ENCODE peak calls at places on chromosomes 3 and 15, in nine cellular contexts. One of them, this sample, is unnamed.

GRCh38 chr3:116242825-116243224 is 202.5 kb downstream of the LSAMP start:
- DNase-seq in transverse colon: no peak
- DNase-seq in lung: no peak
- DNase-seq in right cardiac atrium: no peak
- DNase-seq in left lung: no peak
- DNase-seq in fibroblast of lung: no peak
- DNase-seq in mesenchymal stem cell: no peak
- DNase-seq in ovary: no peak
- DNase-seq in heart right ventricle: no peak
- DNase-seq in this sample: no peak

GRCh38 chr3:50241163-50241562 is 5.2 kb downstream of the GNAI2 start:
- DNase-seq in mesenchymal stem cell: no peak
- DNase-seq in transverse colon: no peak
- DNase-seq in right cardiac atrium: no peak
- DNase-seq in fibroblast of lung: no peak
- DNase-seq in ovary: no peak
- DNase-seq in lung: no peak
- DNase-seq in heart right ventricle: no peak
- DNase-seq in left lung: no peak
- DNase-seq in this sample: no peak

GRCh38 chr15:36117394-36117793 is 462.0 kb upstream of the CDIN1 start:
- DNase-seq in heart right ventricle: no peak
- DNase-seq in left lung: no peak
- DNase-seq in transverse colon: no peak
- DNase-seq in mesenchymal stem cell: no peak
- DNase-seq in lung: no peak
- DNase-seq in ovary: no peak
- DNase-seq in right cardiac atrium: no peak
- DNase-seq in fibroblast of lung: no peak
- DNase-seq in this sample: no peak

GRCh38 chr15:38474155-38474757 is 20.3 kb downstream of the FAM98B start:
- DNase-seq in right cardiac atrium: no peak
- DNase-seq in transverse colon: no peak
- DNase-seq in left lung: no peak
- DNase-seq in lung: no peak
- DNase-seq in ovary: no peak
- DNase-seq in mesenchymal stem cell: peak; percentile 70
- DNase-seq in heart right ventricle: peak; percentile 11
- DNase-seq in fibroblast of lung: peak; percentile 59
- DNase-seq in this sample: no peak

GRCh38 chr15:32028921-32029320 is 1.4 kb upstream of the CHRNA7 start:
- DNase-seq in mesenchymal stem cell: no peak
- DNase-seq in left lung: no peak
- DNase-seq in ovary: no peak
- DNase-seq in transverse colon: no peak
- DNase-seq in right cardiac atrium: no peak
- DNase-seq in lung: no peak
- DNase-seq in fibroblast of lung: no peak
- DNase-seq in heart right ventricle: no peak
- DNase-seq in this sample: no peak

GRCh38 chr3:156174229-156174847 is 54.0 kb downstream of the KCNAB1 start:
- DNase-seq in transverse colon: no peak
- DNase-seq in heart right ventricle: no peak
- DNase-seq in right cardiac atrium: no peak
- DNase-seq in lung: no peak
- DNase-seq in left lung: no peak
- DNase-seq in ovary: no peak
- DNase-seq in mesenchymal stem cell: no peak
- DNase-seq in fibroblast of lung: peak; percentile 36
- DNase-seq in this sample: no peak

GRCh38 chr3:186255703-186256331 is 106.2 kb downstream of the DGKG start:
- DNase-seq in lung: peak; percentile 46
- DNase-seq in ovary: no peak
- DNase-seq in heart right ventricle: no peak
- DNase-seq in fibroblast of lung: no peak
- DNase-seq in left lung: peak; percentile 48
- DNase-seq in transverse colon: peak; percentile 41
- DNase-seq in right cardiac atrium: no peak
- DNase-seq in mesenchymal stem cell: no peak
- DNase-seq in this sample: no peak

GRCh38 chr3:57919987-57920386 is 88.2 kb upstream of the FLNB start:
- DNase-seq in fibroblast of lung: no peak
- DNase-seq in right cardiac atrium: no peak
- DNase-seq in ovary: no peak
- DNase-seq in transverse colon: no peak
- DNase-seq in left lung: no peak
- DNase-seq in heart right ventricle: no peak
- DNase-seq in lung: no peak
- DNase-seq in mesenchymal stem cell: peak; percentile 17
- DNase-seq in this sample: no peak

GRCh38 chr3:38137615-38138346 is 680 bp upstream of the MYD88 start:
- DNase-seq in heart right ventricle: no peak
- DNase-seq in right cardiac atrium: no peak
- DNase-seq in lung: peak; percentile 29
- DNase-seq in left lung: peak; percentile 53
- DNase-seq in transverse colon: peak; percentile 37
- DNase-seq in mesenchymal stem cell: no peak
- DNase-seq in fibroblast of lung: no peak
- DNase-seq in ovary: peak; percentile 53
- DNase-seq in this sample: peak; percentile 64

GRCh38 chr15:101288905-101289513 is 6.0 kb downstream of the SNRPA1 start:
- DNase-seq in fibroblast of lung: peak; percentile 66
- DNase-seq in mesenchymal stem cell: peak; percentile 71
- DNase-seq in left lung: no peak
- DNase-seq in ovary: no peak
- DNase-seq in heart right ventricle: no peak
- DNase-seq in lung: no peak
- DNase-seq in right cardiac atrium: no peak
- DNase-seq in transverse colon: no peak
- DNase-seq in this sample: no peak

GRCh38 chr15:80977627-80978036 is 12.0 kb downstream of the MESD start:
- DNase-seq in mesenchymal stem cell: peak; percentile 51
- DNase-seq in fibroblast of lung: peak; percentile 61
- DNase-seq in transverse colon: peak; percentile 78
- DNase-seq in lung: peak; percentile 67
- DNase-seq in left lung: peak; percentile 47
- DNase-seq in heart right ventricle: peak; percentile 56
- DNase-seq in right cardiac atrium: peak; percentile 74
- DNase-seq in ovary: no peak
- DNase-seq in this sample: peak; percentile 68

DNA sequence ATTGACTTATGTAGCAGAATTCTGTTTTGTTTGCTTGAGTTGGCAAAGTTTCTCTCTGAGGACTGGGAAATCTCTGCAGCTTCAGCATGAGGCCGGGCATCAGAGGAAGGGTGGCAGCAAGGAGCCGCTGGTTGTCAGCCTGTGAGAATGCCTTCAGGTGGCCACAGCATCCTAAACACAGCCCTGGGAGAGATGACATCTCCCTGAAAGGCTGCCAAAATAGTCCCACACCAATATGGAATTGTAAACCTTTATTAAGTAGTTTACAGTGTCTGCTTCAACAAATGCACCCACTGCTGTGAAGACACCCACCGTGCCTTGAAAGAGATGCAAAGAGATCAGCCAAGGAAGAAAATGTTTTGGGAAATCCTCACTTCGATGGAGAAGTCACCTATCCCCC is 609.7 kb upstream of the ARRDC4 start:
- DNase-seq in right cardiac atrium: no peak
- DNase-seq in heart right ventricle: no peak
- DNase-seq in lung: no peak
- DNase-seq in fibroblast of lung: no peak
- DNase-seq in left lung: no peak
- DNase-seq in ovary: no peak
- DNase-seq in transverse colon: no peak
- DNase-seq in mesenchymal stem cell: no peak
- DNase-seq in this sample: no peak
- H3K4me1 ChIP-seq in right cardiac atrium: no peaks in the 10 kb centered on the region
- H3K4me1 ChIP-seq in heart right ventricle: no peaks in the 10 kb centered on the region
- H3K4me1 ChIP-seq in lung: no peaks in the 10 kb centered on the region
- H3K4me1 ChIP-seq in fibroblast of lung: no peaks in the 10 kb centered on the region
- H3K4me1 ChIP-seq in left lung: no peaks in the 10 kb centered on the region
- H3K4me1 ChIP-seq in ovary: no peaks in the 10 kb centered on the region
- H3K4me1 ChIP-seq in transverse colon: no peaks in the 10 kb centered on the region
- H3K4me1 ChIP-seq in mesenchymal stem cell: no peaks in the 10 kb centered on the region
- H3K4me1 ChIP-seq in this sample: no peaks in the 10 kb centered on the region

GRCh38 chr3:14431556-14431927 is 29.1 kb downstream of the SLC6A6 start:
- DNase-seq in right cardiac atrium: no peak
- DNase-seq in ovary: no peak
- DNase-seq in lung: peak; percentile 58
- DNase-seq in fibroblast of lung: no peak
- DNase-seq in heart right ventricle: no peak
- DNase-seq in left lung: no peak
- DNase-seq in transverse colon: peak; percentile 34
- DNase-seq in mesenchymal stem cell: no peak
- DNase-seq in this sample: no peak

GRCh38 chr3:14432996-14433572 is 30.7 kb downstream of the SLC6A6 start:
- DNase-seq in ovary: no peak
- DNase-seq in right cardiac atrium: no peak
- DNase-seq in left lung: no peak
- DNase-seq in fibroblast of lung: no peak
- DNase-seq in mesenchymal stem cell: no peak
- DNase-seq in heart right ventricle: no peak
- DNase-seq in transverse colon: peak; percentile 34
- DNase-seq in lung: no peak
- DNase-seq in this sample: no peak

GRCh38 chr3:14434105-14434504 is 31.7 kb downstream of the SLC6A6 start:
- DNase-seq in heart right ventricle: no peak
- DNase-seq in left lung: peak; percentile 73
- DNase-seq in mesenchymal stem cell: peak; percentile 65
- DNase-seq in ovary: no peak
- DNase-seq in transverse colon: no peak
- DNase-seq in lung: no peak
- DNase-seq in right cardiac atrium: no peak
- DNase-seq in fibroblast of lung: peak; percentile 56
- DNase-seq in this sample: no peak

GRCh38 chr3:14430706-14431470 is 28.5 kb downstream of the SLC6A6 start:
- DNase-seq in left lung: no peak
- DNase-seq in lung: no peak
- DNase-seq in mesenchymal stem cell: peak; percentile 54
- DNase-seq in heart right ventricle: no peak
- DNase-seq in right cardiac atrium: no peak
- DNase-seq in ovary: no peak
- DNase-seq in fibroblast of lung: no peak
- DNase-seq in transverse colon: no peak
- DNase-seq in this sample: no peak

DNA sequence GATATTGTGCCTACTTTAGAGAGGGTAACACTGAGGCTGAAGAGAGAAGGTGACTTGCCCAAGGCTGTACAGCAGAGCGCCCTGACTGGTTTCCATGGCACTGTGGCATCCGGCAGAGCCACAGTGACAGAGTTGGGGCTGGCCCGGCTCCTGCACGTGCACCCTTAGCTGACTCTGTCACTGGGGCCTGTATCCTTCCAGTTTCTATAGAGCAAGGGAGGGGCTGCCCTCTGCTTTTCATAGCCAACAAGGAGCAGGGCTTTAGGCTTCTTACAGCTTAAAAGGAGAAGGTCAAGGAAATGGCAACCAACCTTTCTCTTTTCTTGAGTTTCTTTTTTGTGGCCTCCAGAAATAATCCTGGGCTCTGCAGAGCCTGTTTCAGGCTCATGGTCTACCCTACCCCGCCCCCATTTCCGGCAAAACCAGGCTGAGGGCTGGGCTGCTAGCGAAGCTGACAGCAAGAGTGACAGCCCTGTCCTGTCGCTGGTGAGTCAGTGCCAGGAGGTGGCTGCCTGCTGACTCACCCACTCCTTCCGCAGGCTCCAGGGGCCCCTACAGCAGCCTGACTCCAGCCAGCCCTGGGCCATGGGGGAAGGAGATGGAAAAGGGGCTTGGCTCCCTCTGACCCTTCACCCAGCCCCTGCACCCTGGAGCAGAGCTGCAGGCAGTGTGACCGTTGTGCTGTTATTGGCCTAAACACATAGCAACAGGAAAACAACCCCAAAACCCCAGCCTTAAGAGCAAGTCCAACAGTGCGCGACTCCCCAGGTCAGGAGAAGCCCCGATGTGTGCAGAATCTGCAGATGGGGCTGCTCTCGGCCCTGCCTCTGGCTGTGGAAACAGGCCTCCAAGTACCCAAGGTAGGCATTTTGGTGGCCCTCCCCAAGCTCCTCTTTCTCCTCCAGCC is 29.8 kb downstream of the SLC6A6 start:
- DNase-seq in fibroblast of lung: peak; percentile 80
- DNase-seq in left lung: peak; percentile 96
- DNase-seq in right cardiac atrium: peak; percentile 91
- DNase-seq in ovary: no peak
- DNase-seq in transverse colon: peak; percentile 93
- DNase-seq in lung: peak; percentile 94
- DNase-seq in heart right ventricle: peak; percentile 86
- DNase-seq in mesenchymal stem cell: peak; percentile 95
- DNase-seq in this sample: peak; percentile 92
- H3K4me1 ChIP-seq in fibroblast of lung: peaks cover 26% of the 10 kb centered on the region
- H3K4me1 ChIP-seq in left lung: peaks cover 52% of the 10 kb centered on the region
- H3K4me1 ChIP-seq in right cardiac atrium: peaks cover 48% of the 10 kb centered on the region
- H3K4me1 ChIP-seq in ovary: peaks cover 31% of the 10 kb centered on the region
- H3K4me1 ChIP-seq in transverse colon: peaks cover 38% of the 10 kb centered on the region
- H3K4me1 ChIP-seq in lung: peaks cover 13% of the 10 kb centered on the region
- H3K4me1 ChIP-seq in heart right ventricle: peaks cover 98% of the 10 kb centered on the region
- H3K4me1 ChIP-seq in mesenchymal stem cell: peaks cover 61% of the 10 kb centered on the region
- H3K4me1 ChIP-seq in this sample: no peaks in the 10 kb centered on the region

DNA sequence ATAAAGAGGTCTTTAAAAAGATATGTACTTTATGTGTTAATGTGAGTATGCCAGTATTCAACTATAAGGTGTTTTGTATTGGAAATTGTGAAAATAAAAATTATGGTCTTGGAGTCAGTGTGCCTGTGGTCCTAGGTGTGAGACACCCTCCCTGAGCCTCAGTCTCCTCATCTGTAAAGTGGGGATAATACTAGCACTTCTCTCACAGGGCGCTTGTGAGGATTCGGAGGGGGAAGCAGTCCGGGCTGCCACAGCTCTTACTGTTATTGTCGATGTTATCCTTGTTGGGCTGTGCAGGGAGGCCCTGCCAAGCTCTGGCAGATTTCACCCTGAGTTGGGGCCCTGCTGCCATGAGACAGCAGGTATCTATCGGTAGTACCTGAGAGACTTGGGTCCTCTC is 26.7 kb upstream of the FBLN2 start:
- DNase-seq in ovary: no peak
- DNase-seq in mesenchymal stem cell: no peak
- DNase-seq in left lung: no peak
- DNase-seq in heart right ventricle: no peak
- DNase-seq in fibroblast of lung: no peak
- DNase-seq in transverse colon: no peak
- DNase-seq in lung: no peak
- DNase-seq in right cardiac atrium: peak; percentile 4
- DNase-seq in this sample: no peak
- H3K4me1 ChIP-seq in ovary: no peaks in the 10 kb centered on the region
- H3K4me1 ChIP-seq in mesenchymal stem cell: peaks cover 10% of the 10 kb centered on the region
- H3K4me1 ChIP-seq in left lung: no peaks in the 10 kb centered on the region
- H3K4me1 ChIP-seq in heart right ventricle: peaks cover 26% of the 10 kb centered on the region
- H3K4me1 ChIP-seq in fibroblast of lung: no peaks in the 10 kb centered on the region
- H3K4me1 ChIP-seq in transverse colon: no peaks in the 10 kb centered on the region
- H3K4me1 ChIP-seq in lung: no peaks in the 10 kb centered on the region
- H3K4me1 ChIP-seq in right cardiac atrium: peaks cover 8% of the 10 kb centered on the region
- H3K4me1 ChIP-seq in this sample: no peaks in the 10 kb centered on the region

DNA sequence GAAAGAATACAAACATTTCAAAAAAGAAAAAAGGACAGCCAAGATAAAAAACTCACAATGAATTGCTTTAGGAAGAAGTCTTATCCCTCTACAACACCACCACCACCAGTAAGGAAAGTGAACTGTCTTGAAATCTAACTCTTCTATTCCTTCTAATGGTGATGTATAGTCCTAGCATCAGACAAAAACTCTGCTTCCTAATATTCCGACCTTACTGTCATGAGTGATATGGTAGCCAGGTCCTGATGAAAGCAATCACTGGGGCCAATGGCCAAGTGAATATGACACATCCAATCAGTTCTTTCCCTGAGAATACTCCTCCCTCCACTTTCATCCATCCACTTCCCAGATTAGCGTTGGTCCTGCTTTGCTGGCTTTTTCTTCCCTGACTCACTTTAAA is 14.8 kb downstream of the GK5 start:
- DNase-seq in heart right ventricle: no peak
- DNase-seq in right cardiac atrium: no peak
- DNase-seq in ovary: no peak
- DNase-seq in lung: no peak
- DNase-seq in mesenchymal stem cell: peak; percentile 41
- DNase-seq in fibroblast of lung: peak; percentile 42
- DNase-seq in left lung: no peak
- DNase-seq in transverse colon: no peak
- DNase-seq in this sample: no peak
- H3K4me1 ChIP-seq in heart right ventricle: peaks cover 22% of the 10 kb centered on the region
- H3K4me1 ChIP-seq in right cardiac atrium: no peaks in the 10 kb centered on the region
- H3K4me1 ChIP-seq in ovary: peaks cover 15% of the 10 kb centered on the region
- H3K4me1 ChIP-seq in lung: peaks cover 5% of the 10 kb centered on the region
- H3K4me1 ChIP-seq in mesenchymal stem cell: no peaks in the 10 kb centered on the region
- H3K4me1 ChIP-seq in fibroblast of lung: peaks cover 4% of the 10 kb centered on the region
- H3K4me1 ChIP-seq in left lung: no peaks in the 10 kb centered on the region
- H3K4me1 ChIP-seq in transverse colon: peaks cover 16% of the 10 kb centered on the region
- H3K4me1 ChIP-seq in this sample: no peaks in the 10 kb centered on the region

This sample was measured in right atrium auricular region.